ENCODE peak calls at places on chromosomes 12 and 14, in four cellular contexts. One of them, this sample, is unnamed.

GRCh38 chr12:112978163-112979081 is at the start of gene OAS2:
- DNase-seq in H1: no peak
- DNase-seq in K562: no peak
- DNase-seq in HCT116: no peak
- DNase-seq in this sample: peak

GRCh38 chr12:50282581-50283229 is 615 bp downstream of the LIMA1 start:
- DNase-seq in HCT116: no peak
- DNase-seq in K562: peak
- DNase-seq in H1: no peak
- DNase-seq in this sample: no peak

GRCh38 chr12:24909667-24910066 is 39.2 kb downstream of the BCAT1 start:
- DNase-seq in HCT116: no peak
- DNase-seq in K562: no peak
- DNase-seq in H1: no peak
- DNase-seq in this sample: no peak

GRCh38 chr14:102019141-102019540 is 54.8 kb downstream of the DYNC1H1 start:
- DNase-seq in HCT116: no peak
- DNase-seq in K562: no peak
- DNase-seq in H1: no peak
- DNase-seq in this sample: no peak

GRCh38 chr14:105140581-105140980 is 28.0 kb downstream of the JAG2 start:
- DNase-seq in K562: no peak
- DNase-seq in HCT116: no peak
- DNase-seq in H1: no peak
- DNase-seq in this sample: no peak

GRCh38 chr12:13780453-13780852 is 200.9 kb downstream of the GRIN2B start:
- DNase-seq in HCT116: no peak
- DNase-seq in K562: no peak
- DNase-seq in H1: no peak
- DNase-seq in this sample: no peak

GRCh38 chr14:100541621-100542560 is 45.3 kb downstream of the BEGAIN start:
- DNase-seq in K562: no peak
- DNase-seq in HCT116: no peak
- DNase-seq in H1: no peak
- DNase-seq in this sample: no peak

GRCh38 chr12:94586589-94587259 is 63.6 kb downstream of the TMCC3 start:
- DNase-seq in K562: no peak
- DNase-seq in H1: no peak
- DNase-seq in HCT116: no peak
- DNase-seq in this sample: no peak

GRCh38 chr12:12265571-12266388 is 1.1 kb downstream of the LRP6 start:
- DNase-seq in K562: no peak
- DNase-seq in HCT116: no peak
- DNase-seq in H1: no peak
- DNase-seq in this sample: no peak

GRCh38 chr12:5556033-5556614 is 124.2 kb downstream of the NTF3 start:
- DNase-seq in K562: peak
- DNase-seq in H1: no peak
- DNase-seq in HCT116: peak
- DNase-seq in this sample: no peak
- TF ChIP-seq EGR1 in K562: no peak
- TF ChIP-seq EGR1 in H1: no peak
- TF ChIP-seq EGR1 in HCT116: no peak
- TF ChIP-seq EGR1 in this sample: no peak

GRCh38 chr14:54085137-54085810 is 128.6 kb upstream of the BMP4 start:
- DNase-seq in HCT116: no peak
- DNase-seq in K562: no peak
- DNase-seq in H1: no peak
- DNase-seq in this sample: no peak
- TF ChIP-seq EGR1 in HCT116: no peak
- TF ChIP-seq EGR1 in K562: no peak
- TF ChIP-seq EGR1 in H1: no peak
- TF ChIP-seq EGR1 in this sample: no peak

GRCh38 chr12:39892146-39892545 is 213.7 kb downstream of the SLC2A13 start:
- DNase-seq in H1: no peak
- DNase-seq in K562: no peak
- DNase-seq in HCT116: no peak
- DNase-seq in this sample: no peak
- TF ChIP-seq EGR1 in H1: no peak
- TF ChIP-seq EGR1 in K562: no peak
- TF ChIP-seq EGR1 in HCT116: no peak
- TF ChIP-seq EGR1 in this sample: no peak

DNA sequence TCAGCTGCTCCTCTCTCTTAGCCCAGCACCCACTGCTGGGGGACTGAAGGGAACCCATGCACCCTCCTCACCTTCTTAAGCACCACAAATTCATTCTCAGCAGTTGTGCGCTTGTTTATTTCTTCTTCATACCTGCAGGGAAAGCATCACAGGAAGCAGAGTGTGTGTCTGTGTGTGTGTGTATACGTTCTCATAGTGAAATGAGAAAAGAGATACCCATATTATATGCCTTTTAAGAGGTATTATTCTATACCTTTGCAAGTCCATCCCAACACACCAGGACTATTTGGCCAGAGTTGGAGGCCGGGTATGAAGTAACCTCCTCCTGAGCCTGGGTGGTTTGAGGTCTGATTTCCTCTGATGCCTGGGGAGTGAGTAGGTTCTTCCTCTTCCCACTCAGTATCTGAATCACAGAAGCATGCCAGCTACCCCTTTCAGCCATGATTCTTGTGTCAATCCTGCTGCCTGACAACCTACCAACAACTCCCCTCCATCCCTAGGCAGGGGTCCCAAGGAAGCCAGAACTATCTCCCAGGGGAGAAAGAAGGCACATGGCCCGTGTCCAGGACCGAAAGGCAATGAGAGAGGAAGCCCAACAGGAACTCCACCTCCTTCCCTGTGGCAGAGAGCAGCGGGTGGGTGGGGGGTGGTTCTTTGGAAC is 3.0 kb downstream of the KRT73 start:
- DNase-seq in HCT116: no peak
- DNase-seq in K562: no peak
- DNase-seq in H1: no peak
- DNase-seq in this sample: no peak
- TF ChIP-seq EGR1 in HCT116: no peak
- TF ChIP-seq EGR1 in K562: no peak
- TF ChIP-seq EGR1 in H1: no peak
- TF ChIP-seq EGR1 in this sample: no peak

GRCh38 chr12:130832561-130833209 is 6.4 kb downstream of the STX2 start:
- DNase-seq in H1: no peak
- DNase-seq in HCT116: no peak
- DNase-seq in K562: peak
- DNase-seq in this sample: no peak
- TF ChIP-seq EGR1 in H1: no peak
- TF ChIP-seq EGR1 in HCT116: no peak
- TF ChIP-seq EGR1 in K562: peak
- TF ChIP-seq EGR1 in this sample: no peak

GRCh38 chr12:58888131-58888783 is 32.0 kb downstream of the LRIG3 start:
- DNase-seq in HCT116: no peak
- DNase-seq in H1: no peak
- DNase-seq in K562: no peak
- DNase-seq in this sample: no peak
- TF ChIP-seq EGR1 in HCT116: no peak
- TF ChIP-seq EGR1 in H1: no peak
- TF ChIP-seq EGR1 in K562: no peak
- TF ChIP-seq EGR1 in this sample: no peak

This sample was measured in GM12878.